ENCODE peak calls at places on chromosome 22, in eight cellular contexts. R, Y, N, X, F, E, H and U are unnamed samples.

GRCh38 chr22:42721045-42721434 is 370 bp upstream of the A4GALT start:
- DNase-seq in R (peak), Y (no peak), N (peak), X (no peak), F (no peak), E (no peak), H (no peak), U (no peak)

GRCh38 chr22:40463727-40464126 is 93.3 kb downstream of the SGSM3 start:
- DNase-seq in R (no peak), Y (no peak), N (no peak), X (no peak), F (peak), E (no peak), H (no peak), U (no peak)

GRCh38 chr22:17924735-17925727 is 99.3 kb downstream of the MICAL3 start:
- DNase-seq in R (no peak), Y (no peak), N (peak), X (no peak), F (no peak), E (no peak), H (no peak), U (peak)

GRCh38 chr22:35231585-35232084 is 25.7 kb upstream of the HMGXB4 start:
- DNase-seq in R (peak), Y (peak), N (peak), X (no peak), F (peak), E (no peak), H (peak), U (peak)

GRCh38 chr22:32728291-32728690 is 73.2 kb upstream of the TIMP3 start:
- DNase-seq in R (no peak), Y (no peak), N (no peak), X (no peak), F (no peak), E (no peak), H (no peak), U (no peak)

GRCh38 chr22:26554956-26555355 is 35.0 kb downstream of the TPST2 start:
- DNase-seq in R (no peak), Y (no peak), N (no peak), X (no peak), F (no peak), E (no peak), H (no peak), U (no peak)

GRCh38 chr22:27534720-27535125 is 266.8 kb downstream of the MN1 start:
- DNase-seq in R (peak), Y (no peak), N (no peak), X (no peak), F (no peak), E (no peak), H (no peak), U (no peak)

GRCh38 chr22:31230155-31230870 is 18.2 kb downstream of the LIMK2 start:
- DNase-seq in R (peak), Y (peak), N (no peak), X (no peak), F (no peak), E (no peak), H (no peak), U (no peak)

GRCh38 chr22:49202226-49202625 is 625.4 kb downstream of the BRD1 start:
- DNase-seq in R (no peak), Y (no peak), N (no peak), X (no peak), F (no peak), E (no peak), H (no peak), U (no peak)

GRCh38 chr22:22880645-22881044 is 7.0 kb upstream of the IGLL5 start:
- DNase-seq in R (no peak), Y (no peak), N (no peak), X (no peak), F (no peak), E (no peak), H (no peak), U (no peak)

GRCh38 chr22:44723801-44724200 is 21.8 kb downstream of the PRR5 start:
- DNase-seq in R (no peak), Y (peak), N (no peak), X (peak), F (no peak), E (no peak), H (no peak), U (no peak)